ENCODE peak calls at places on chromosomes 5 and 9, in seven cellular contexts. R, E, L, O, V, G and U are unnamed samples.

GRCh38 chr5:120684749-120685415 is 220.8 kb downstream of the PRR16 start:
- DNase-seq in V (no peak), O (peak; percentile 14), E (peak; percentile 76), G (no peak), R (peak; percentile 6), L (no peak), U (no peak)

GRCh38 chr5:9058666-9059065 is 487.2 kb downstream of the SEMA5A start:
- DNase-seq in V (no peak), R (no peak), G (no peak), O (peak; percentile 39), L (no peak), E (no peak), U (no peak)

GRCh38 chr9:91187311-91187964 is 174.3 kb downstream of the AUH start:
- DNase-seq in L (no peak), R (no peak), G (no peak), V (no peak), O (no peak), E (no peak), U (no peak)

GRCh38 chr9:107174441-107174840 is 108.6 kb upstream of the RAD23B start:
- DNase-seq in E (no peak), L (peak; percentile 53), O (no peak), R (peak; percentile 63), G (no peak), V (no peak), U (no peak)

GRCh38 chr9:127968717-127969383 is 11.9 kb downstream of the EEIG1 start:
- DNase-seq in E (no peak), V (no peak), R (peak; percentile 82), O (peak; percentile 96), L (peak; percentile 79), G (no peak), U (peak; percentile 83)

GRCh38 chr5:172643392-172643871 is 2.4 kb downstream of the NEURL1B start:
- DNase-seq in V (no peak), G (no peak), E (no peak), O (no peak), R (no peak), L (peak; percentile 5), U (peak; percentile 14)

GRCh38 chr5:122152266-122152900 is 23.0 kb downstream of the ZNF474 start:
- DNase-seq in L (no peak), O (no peak), E (peak; percentile 63), R (peak; percentile 47), V (no peak), G (no peak), U (no peak)

GRCh38 chr5:34658023-34658422 is 1.9 kb downstream of the RAI14 start:
- DNase-seq in G (no peak), L (no peak), R (peak; percentile 21), O (peak; percentile 65), E (no peak), V (no peak), U (no peak)

GRCh38 chr5:150836064-150836463 is 10.3 kb upstream of the IRGM start:
- DNase-seq in G (no peak), O (no peak), L (no peak), V (no peak), E (no peak), R (no peak), U (no peak)

GRCh38 chr5:88826959-88827585 is 55.9 kb downstream of the MEF2C start:
- DNase-seq in G (no peak), L (no peak), R (peak; percentile 85), O (peak; percentile 81), E (no peak), V (peak; percentile 52), U (no peak)

GRCh38 chr5:154194348-154195329 is 4.1 kb downstream of the GALNT10 start:
- DNase-seq in G (no peak), R (peak; percentile 58), V (no peak), O (peak; percentile 72), E (peak; percentile 80), L (no peak), U (peak; percentile 61)

GRCh38 chr5:126108505-126108904 is 314.7 kb upstream of the GRAMD2B start:
- DNase-seq in L (no peak), R (no peak), V (no peak), E (no peak), G (no peak), O (no peak), U (no peak)

GRCh38 chr9:127066060-127066774 is 56.2 kb downstream of the ANGPTL2 start:
- DNase-seq in L (no peak), V (no peak), E (no peak), G (no peak), O (no peak), R (peak; percentile 68), U (no peak)

GRCh38 chr5:136006164-136006563 is 22.6 kb upstream of the TGFBI start:
- DNase-seq in V (no peak), R (no peak), E (peak; percentile 17), G (no peak), O (peak; percentile 55), L (peak; percentile 78), U (no peak)

GRCh38 chr9:4305065-4305481 is 5.2 kb upstream of the GLIS3 start:
- DNase-seq in L (no peak), O (no peak), V (no peak), R (no peak), G (no peak), E (no peak), U (no peak)

GRCh38 chr9:134413890-134414731 is 87.9 kb downstream of the RXRA start:
- DNase-seq in O (peak; percentile 81), R (peak; percentile 77), G (no peak), L (peak; percentile 94), V (no peak), E (no peak), U (peak; percentile 86)

GRCh38 chr9:76744336-76744735 is 19.9 kb upstream of the PCA3 start:
- DNase-seq in R (no peak), L (no peak), G (no peak), O (no peak), E (no peak), V (no peak), U (no peak)

GRCh38 chr5:120604898-120605297 is 140.8 kb downstream of the PRR16 start:
- DNase-seq in R (peak; percentile 88), E (no peak), L (no peak), G (no peak), V (no peak), O (peak; percentile 90), U (no peak)

GRCh38 chr9:69317894-69318293 is 7.1 kb upstream of the ENTREP1 start:
- DNase-seq in O (no peak), G (no peak), L (no peak), E (no peak), V (no peak), R (no peak), U (no peak)

GRCh38 chr9:94804316-94804715 is 77.8 kb downstream of the AOPEP start:
- DNase-seq in V (no peak), R (no peak), O (no peak), G (no peak), E (no peak), L (no peak), U (no peak)

DNA sequence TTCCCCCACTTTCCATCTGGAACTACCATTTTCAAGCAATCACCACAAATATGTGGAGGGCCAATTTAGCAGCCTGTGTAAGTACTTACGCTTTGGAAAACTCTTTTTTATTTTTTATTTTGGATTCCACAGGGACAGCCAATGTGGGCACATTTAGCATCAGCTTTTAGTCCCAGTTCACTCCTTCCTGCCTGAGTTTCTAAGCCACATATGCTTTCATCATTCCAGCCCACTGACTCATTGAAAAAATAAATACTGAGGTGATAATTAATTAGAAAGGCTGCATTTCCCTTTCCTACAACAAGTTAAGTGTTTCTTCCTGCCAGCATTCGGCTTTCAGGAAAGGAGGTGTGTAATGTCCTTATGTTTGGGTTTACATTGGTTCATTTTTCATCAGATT is 76.7 kb downstream of the TMEM167A start:
- DNase-seq in G (no peak), L (no peak), E (no peak), V (no peak), O (no peak), R (peak; percentile 13), U (no peak)
- H3K4me3 ChIP-seq in G (no peak overlapping the region), L (no peak overlapping the region), E (no peak overlapping the region), V (no peak overlapping the region), O (no peak overlapping the region), R (no peak overlapping the region), U (no peak overlapping the region)

GRCh38 chr9:35079041-35079425 is 709 bp downstream of the FANCG start:
- DNase-seq in V (no peak), E (no peak), L (no peak), O (peak; percentile 27), R (no peak), G (no peak), U (no peak)

GRCh38 chr9:35075358-35075757 is 2.9 kb upstream of the VCP start:
- DNase-seq in L (no peak), R (no peak), V (no peak), O (no peak), G (no peak), E (no peak), U (no peak)

GRCh38 chr9:35078066-35078465 is 1.7 kb downstream of the FANCG start:
- DNase-seq in G (no peak), L (no peak), V (no peak), R (no peak), O (no peak), E (no peak), U (no peak)

GRCh38 chr9:35074791-35075190 is 2.4 kb upstream of the VCP start:
- DNase-seq in G (no peak), L (no peak), V (no peak), R (no peak), E (no peak), O (no peak), U (no peak)

DNA sequence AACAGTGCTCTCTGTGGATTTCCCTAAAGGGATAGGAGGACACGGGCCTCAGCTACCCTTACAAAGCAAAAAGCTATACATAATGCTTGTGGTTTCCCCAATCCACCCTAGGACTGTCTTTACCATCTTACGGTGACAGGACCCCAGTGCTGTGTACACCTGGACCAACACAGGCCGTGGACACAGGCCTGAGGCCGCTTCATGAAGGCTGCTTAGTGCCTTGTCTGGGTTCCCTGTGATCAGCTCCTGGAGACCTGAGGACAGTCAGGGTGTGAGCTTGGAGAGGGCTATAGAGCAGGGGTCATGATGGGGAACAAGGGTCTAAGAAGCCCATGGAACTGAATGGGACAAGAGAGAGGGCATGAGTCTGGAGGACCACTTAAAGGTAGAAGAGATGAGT is 2.9 kb downstream of the FANCG start:
- DNase-seq in R (no peak), L (no peak), V (no peak), O (no peak), E (no peak), G (no peak), U (no peak)
- H3K4me3 ChIP-seq in R (no peak overlapping the region), L (no peak overlapping the region), V (no peak overlapping the region), O (no peak overlapping the region), E (no peak overlapping the region), G (no peak overlapping the region), U (no peak overlapping the region)

DNA sequence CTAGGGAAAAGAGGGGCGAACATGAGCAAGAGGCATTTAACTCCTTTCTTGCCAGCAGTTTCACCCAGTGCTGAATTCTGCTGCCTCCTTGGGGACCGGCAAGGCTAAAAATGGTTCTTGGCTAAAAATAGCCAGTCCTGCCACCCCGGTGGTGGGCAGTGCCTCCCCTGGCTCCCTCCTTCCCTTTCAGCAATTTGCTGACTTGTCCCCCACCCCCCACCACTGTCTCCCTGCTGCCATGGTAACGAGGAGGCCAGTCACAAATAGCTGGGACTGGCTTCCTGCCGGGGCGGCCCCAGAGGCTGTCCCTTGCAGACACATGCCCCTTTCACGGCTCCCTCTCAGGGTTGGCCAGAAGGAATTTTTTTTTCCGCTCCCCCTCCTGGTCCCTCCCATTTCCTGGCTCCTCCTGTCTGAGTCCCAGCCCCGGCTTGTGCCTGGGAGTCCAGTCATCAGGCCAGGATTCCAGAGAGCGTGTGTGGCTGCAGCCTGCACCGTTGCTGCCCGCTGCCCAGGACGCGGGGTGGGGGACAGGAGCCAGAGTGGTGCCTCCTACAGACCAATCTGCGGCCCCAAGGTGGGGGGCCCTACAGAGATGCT is 130.3 kb downstream of the RGS3 start:
- DNase-seq in R (peak; percentile 98), V (peak; percentile 73), E (peak; percentile 98), O (peak; percentile 99), G (peak; percentile 95), L (peak; percentile 95), U (peak; percentile 79)
- H3K4me3 ChIP-seq in R (peak overlapping the region; percentile 50), V (peak overlapping the region; percentile 48), E (peak overlapping the region; percentile 91), O (peak overlapping the region; percentile 91), G (peak overlapping the region; percentile 80), L (peak overlapping the region; percentile 76), U (peak overlapping the region; percentile 31)

GRCh38 chr5:132463808-132464154 is 26.8 kb downstream of the IRF1 start:
- DNase-seq in L (no peak), O (no peak), R (no peak), E (no peak), V (no peak), G (no peak), U (no peak)
- H3K4me3 ChIP-seq in L (no peak overlapping the region), O (no peak overlapping the region), R (no peak overlapping the region), E (no peak overlapping the region), V (no peak overlapping the region), G (no peak overlapping the region), U (peak overlapping the region; percentile 7)